ENCODE peak calls at places on chromosomes 3 and 15, in five cellular contexts. One of them, this sample, is unnamed.
A peak's percentile ranks its signal among the peaks of the same experiment; 100 is the strongest.

GRCh38 chr3:15462451-15462850 is 35.1 kb downstream of the EAF1 start:
- DNase-seq in activated T-helper 1 cell treated with anti-CD3 and anti-CD28 coated beads, Interleukin-2, amount 50 U/mL, for 16 hours: no peak
- DNase-seq in anterior cingulate cortex: no peak
- DNase-seq in pulmonary artery endothelial cell: no peak
- DNase-seq in activated gamma-delta T cell treated with Interleukin-2 at 50 U/mL for 16 hours: no peak
- DNase-seq in this sample: no peak

GRCh38 chr15:64667736-64668161 is 107.6 kb downstream of the RBPMS2 start:
- DNase-seq in activated T-helper 1 cell treated with anti-CD3 and anti-CD28 coated beads, Interleukin-2, amount 50 U/mL, for 16 hours: no peak
- DNase-seq in anterior cingulate cortex: no peak
- DNase-seq in pulmonary artery endothelial cell: no peak
- DNase-seq in activated gamma-delta T cell treated with Interleukin-2 at 50 U/mL for 16 hours: no peak
- DNase-seq in this sample: no peak

GRCh38 chr15:56936929-56937328 is 18.5 kb downstream of the TCF12 start:
- DNase-seq in activated T-helper 1 cell treated with anti-CD3 and anti-CD28 coated beads, Interleukin-2, amount 50 U/mL, for 16 hours: no peak
- DNase-seq in anterior cingulate cortex: no peak
- DNase-seq in pulmonary artery endothelial cell: no peak
- DNase-seq in activated gamma-delta T cell treated with Interleukin-2 at 50 U/mL for 16 hours: no peak
- DNase-seq in this sample: no peak

GRCh38 chr3:69115731-69116130 is 6.7 kb downstream of the LMOD3 start:
- DNase-seq in activated T-helper 1 cell treated with anti-CD3 and anti-CD28 coated beads, Interleukin-2, amount 50 U/mL, for 16 hours: no peak
- DNase-seq in anterior cingulate cortex: no peak
- DNase-seq in pulmonary artery endothelial cell: no peak
- DNase-seq in activated gamma-delta T cell treated with Interleukin-2 at 50 U/mL for 16 hours: no peak
- DNase-seq in this sample: no peak

GRCh38 chr15:99371180-99372103 is 120.2 kb downstream of the LRRC28 start:
- DNase-seq in activated T-helper 1 cell treated with anti-CD3 and anti-CD28 coated beads, Interleukin-2, amount 50 U/mL, for 16 hours: no peak
- DNase-seq in anterior cingulate cortex: no peak
- DNase-seq in pulmonary artery endothelial cell: no peak
- DNase-seq in activated gamma-delta T cell treated with Interleukin-2 at 50 U/mL for 16 hours: no peak
- DNase-seq in this sample: no peak

GRCh38 chr3:178719036-178719635 is 182.9 kb downstream of the KCNMB2 start:
- DNase-seq in activated T-helper 1 cell treated with anti-CD3 and anti-CD28 coated beads, Interleukin-2, amount 50 U/mL, for 16 hours: no peak
- DNase-seq in anterior cingulate cortex: no peak
- DNase-seq in pulmonary artery endothelial cell: no peak
- DNase-seq in activated gamma-delta T cell treated with Interleukin-2 at 50 U/mL for 16 hours: no peak
- DNase-seq in this sample: no peak

GRCh38 chr3:50572801-50573371 is 3.6 kb downstream of the HEMK1 start:
- DNase-seq in activated T-helper 1 cell treated with anti-CD3 and anti-CD28 coated beads, Interleukin-2, amount 50 U/mL, for 16 hours: peak; percentile 30
- DNase-seq in anterior cingulate cortex: no peak
- DNase-seq in pulmonary artery endothelial cell: no peak
- DNase-seq in activated gamma-delta T cell treated with Interleukin-2 at 50 U/mL for 16 hours: no peak
- DNase-seq in this sample: no peak

GRCh38 chr15:78915341-78916087 is 29.3 kb downstream of the CTSH start:
- DNase-seq in activated T-helper 1 cell treated with anti-CD3 and anti-CD28 coated beads, Interleukin-2, amount 50 U/mL, for 16 hours: no peak
- DNase-seq in anterior cingulate cortex: no peak
- DNase-seq in pulmonary artery endothelial cell: no peak
- DNase-seq in activated gamma-delta T cell treated with Interleukin-2 at 50 U/mL for 16 hours: no peak
- DNase-seq in this sample: no peak

GRCh38 chr15:80072285-80072684 is 12.8 kb downstream of the ZFAND6 start:
- DNase-seq in activated T-helper 1 cell treated with anti-CD3 and anti-CD28 coated beads, Interleukin-2, amount 50 U/mL, for 16 hours: no peak
- DNase-seq in anterior cingulate cortex: no peak
- DNase-seq in pulmonary artery endothelial cell: peak; percentile 67
- DNase-seq in activated gamma-delta T cell treated with Interleukin-2 at 50 U/mL for 16 hours: no peak
- DNase-seq in this sample: peak; percentile 87

GRCh38 chr3:108250626-108251025 is 28.4 kb upstream of the IFT57 start:
- DNase-seq in activated T-helper 1 cell treated with anti-CD3 and anti-CD28 coated beads, Interleukin-2, amount 50 U/mL, for 16 hours: no peak
- DNase-seq in anterior cingulate cortex: no peak
- DNase-seq in pulmonary artery endothelial cell: no peak
- DNase-seq in activated gamma-delta T cell treated with Interleukin-2 at 50 U/mL for 16 hours: no peak
- DNase-seq in this sample: no peak

GRCh38 chr3:123700791-123701712 is 116.2 kb upstream of the HACD2 start:
- DNase-seq in activated T-helper 1 cell treated with anti-CD3 and anti-CD28 coated beads, Interleukin-2, amount 50 U/mL, for 16 hours: no peak
- DNase-seq in anterior cingulate cortex: no peak
- DNase-seq in pulmonary artery endothelial cell: no peak
- DNase-seq in activated gamma-delta T cell treated with Interleukin-2 at 50 U/mL for 16 hours: no peak
- DNase-seq in this sample: no peak

GRCh38 chr15:48501208-48501607 is 144.3 kb downstream of the FBN1 start:
- DNase-seq in activated T-helper 1 cell treated with anti-CD3 and anti-CD28 coated beads, Interleukin-2, amount 50 U/mL, for 16 hours: no peak
- DNase-seq in anterior cingulate cortex: no peak
- DNase-seq in pulmonary artery endothelial cell: no peak
- DNase-seq in activated gamma-delta T cell treated with Interleukin-2 at 50 U/mL for 16 hours: no peak
- DNase-seq in this sample: no peak

GRCh38 chr3:117820900-117821299 is 1111.3 kb downstream of the TUSC7 start:
- DNase-seq in activated T-helper 1 cell treated with anti-CD3 and anti-CD28 coated beads, Interleukin-2, amount 50 U/mL, for 16 hours: no peak
- DNase-seq in anterior cingulate cortex: no peak
- DNase-seq in pulmonary artery endothelial cell: no peak
- DNase-seq in activated gamma-delta T cell treated with Interleukin-2 at 50 U/mL for 16 hours: no peak
- DNase-seq in this sample: no peak

GRCh38 chr15:78304487-78305413 is 5.3 kb upstream of the SKIC8 start:
- DNase-seq in activated T-helper 1 cell treated with anti-CD3 and anti-CD28 coated beads, Interleukin-2, amount 50 U/mL, for 16 hours: no peak
- DNase-seq in anterior cingulate cortex: no peak
- DNase-seq in pulmonary artery endothelial cell: no peak
- DNase-seq in activated gamma-delta T cell treated with Interleukin-2 at 50 U/mL for 16 hours: no peak
- DNase-seq in this sample: no peak